ENCODE peak calls at places on chromosome 3, in six cellular contexts. Z, W, N, B, K and U are unnamed samples.

GRCh38 chr3:44136421-44136820 is 105.3 kb upstream of the TOPAZ1 start:
- DNase-seq in Z (no peak), K (no peak), B (no peak), N (no peak), W (no peak), U (no peak)

GRCh38 chr3:174949523-174949922 is 90.4 kb downstream of the NAALADL2 start:
- DNase-seq in W (no peak), N (no peak), B (no peak), Z (no peak), K (no peak), U (no peak)

GRCh38 chr3:188955919-188956318 is 215.9 kb upstream of the TPRG1 start:
- DNase-seq in W (no peak), Z (no peak), K (no peak), B (no peak), N (no peak), U (no peak)

GRCh38 chr3:71784914-71785593 is at the start of gene PROK2:
- DNase-seq in N (no peak), W (no peak), Z (no peak), B (no peak), K (no peak), U (no peak)

GRCh38 chr3:156551261-156551660 is 3.7 kb downstream of the SSR3 start:
- DNase-seq in W (no peak), Z (no peak), K (no peak), B (no peak), N (no peak), U (no peak)

GRCh38 chr3:183210862-183211341 is 42.2 kb upstream of the B3GNT5 start:
- DNase-seq in Z (no peak), N (no peak), B (no peak), K (no peak), W (no peak), U (no peak)

GRCh38 chr3:163056874-163057497 is 1560.4 kb downstream of the OTOL1 start:
- DNase-seq in B (no peak), Z (no peak), K (peak; percentile 42), N (peak; percentile 41), W (peak; percentile 24), U (peak; percentile 57)

GRCh38 chr3:153338487-153338886 is 176.5 kb downstream of the RAP2B start:
- DNase-seq in Z (no peak), B (no peak), W (peak; percentile 11), N (no peak), K (no peak), U (no peak)

GRCh38 chr3:193593666-193594025 is 638 bp downstream of the OPA1 start:
- DNase-seq in B (no peak), Z (no peak), K (no peak), W (peak; percentile 34), N (peak; percentile 7), U (no peak)

GRCh38 chr3:162897286-162897685 is 1400.7 kb downstream of the OTOL1 start:
- DNase-seq in Z (no peak), B (no peak), K (no peak), N (no peak), W (no peak), U (no peak)

GRCh38 chr3:123739146-123739545 is 145.0 kb downstream of the MYLK start:
- DNase-seq in B (no peak), N (no peak), W (no peak), K (no peak), Z (no peak), U (no peak)

GRCh38 chr3:10855083-10855870 is 39.2 kb downstream of the SLC6A11 start:
- DNase-seq in K (no peak), B (no peak), Z (no peak), N (peak; percentile 66), W (no peak), U (no peak)

GRCh38 chr3:168249539-168250414 is 154.1 kb upstream of the GOLIM4 start:
- DNase-seq in W (peak; percentile 12), Z (no peak), B (peak; percentile 73), N (peak; percentile 54), K (peak; percentile 36), U (peak; percentile 84)

GRCh38 chr3:149628957-149629670 is 28.7 kb downstream of the WWTR1 start:
- DNase-seq in N (no peak), W (no peak), K (no peak), Z (no peak), B (no peak), U (no peak)

GRCh38 chr3:31041161-31041978 is 146.9 kb upstream of the GADL1 start:
- DNase-seq in Z (no peak), N (peak; percentile 25), K (peak; percentile 64), W (no peak), B (peak; percentile 44), U (peak; percentile 85)

GRCh38 chr3:186930639-186931486 is 537 bp downstream of the ST6GAL1 start:
- DNase-seq in W (peak; percentile 69), K (peak; percentile 42), N (peak; percentile 71), B (peak; percentile 79), Z (peak; percentile 52), U (peak; percentile 87)

GRCh38 chr3:42685363-42685881 is at the start of gene KLHL40:
- DNase-seq in W (no peak), Z (no peak), K (no peak), B (no peak), N (no peak), U (no peak)

GRCh38 chr3:33883538-33884203 is 85.2 kb downstream of the PDCD6IP start:
- DNase-seq in K (peak; percentile 23), W (peak; percentile 40), N (peak; percentile 39), Z (no peak), B (no peak), U (peak; percentile 28)

GRCh38 chr3:196813903-196814302 is 53.8 kb upstream of the SENP5 start:
- DNase-seq in W (peak; percentile 66), N (no peak), B (no peak), Z (no peak), K (no peak), U (no peak)

GRCh38 chr3:196812853-196813252 is 54.9 kb upstream of the SENP5 start:
- DNase-seq in Z (no peak), N (no peak), K (no peak), W (no peak), B (no peak), U (no peak)

GRCh38 chr3:196810963-196811581 is 56.6 kb upstream of the SENP5 start:
- DNase-seq in K (no peak), W (no peak), B (no peak), N (no peak), Z (no peak), U (no peak)
- H3K9ac ChIP-seq in K (no peak overlapping the region), W (no peak overlapping the region), B (no peak overlapping the region), N (no peak overlapping the region), Z (no peak overlapping the region), U (no peak overlapping the region)

GRCh38 chr3:46027736-46028397 is 584 bp upstream of the XCR1 start:
- DNase-seq in W (no peak), B (no peak), Z (no peak), K (peak; percentile 16), N (no peak), U (no peak)

GRCh38 chr3:46024131-46024530 is 3.2 kb downstream of the XCR1 start:
- DNase-seq in W (no peak), Z (no peak), K (no peak), N (no peak), B (no peak), U (no peak)

GRCh38 chr3:46025139-46025538 is 2.1 kb downstream of the XCR1 start:
- DNase-seq in N (no peak), W (no peak), B (no peak), Z (no peak), K (no peak), U (no peak)

GRCh38 chr3:46029953-46030543 is 2.8 kb upstream of the XCR1 start:
- DNase-seq in B (no peak), W (no peak), N (no peak), Z (peak; percentile 13), K (no peak), U (no peak)

DNA sequence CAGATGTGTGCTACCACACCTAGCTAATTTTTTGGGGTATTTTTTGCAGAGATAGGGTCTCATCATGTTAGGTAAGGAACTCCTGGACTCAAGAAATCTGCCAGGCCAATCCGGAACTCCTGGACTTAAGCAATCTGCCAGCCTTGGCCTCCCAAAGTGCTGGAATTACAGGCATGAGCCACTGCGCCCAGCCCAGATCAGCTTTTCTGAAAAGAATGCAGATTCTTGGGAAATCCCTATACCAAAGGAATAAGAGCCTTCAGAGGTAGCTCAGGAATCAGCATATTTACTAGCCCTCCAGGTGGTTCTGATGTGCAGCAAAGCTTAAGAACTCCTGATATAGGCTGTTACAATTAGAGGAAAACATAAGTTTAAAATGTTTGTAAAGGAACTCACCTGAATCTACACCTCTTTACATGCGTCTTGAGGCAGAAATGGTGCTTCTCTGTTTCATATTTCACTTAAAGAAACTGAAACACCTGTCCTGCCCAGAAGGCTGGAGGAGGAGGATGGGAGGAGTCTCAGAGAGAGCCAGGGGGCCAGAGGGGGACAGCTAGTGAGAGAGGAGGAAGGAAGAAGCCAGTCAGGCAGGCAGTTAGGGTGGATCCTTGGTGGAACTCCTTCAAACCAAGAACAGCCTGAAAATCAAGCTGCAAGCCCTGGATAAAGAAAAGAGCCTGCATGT is at the start of gene XCR1:
- DNase-seq in N (no peak), B (no peak), W (no peak), Z (no peak), K (no peak), U (no peak)
- TF ChIP-seq ZNF274 in N (no peak), B (no peak), W (no peak), Z (no peak), K (no peak), U (no peak)

DNA sequence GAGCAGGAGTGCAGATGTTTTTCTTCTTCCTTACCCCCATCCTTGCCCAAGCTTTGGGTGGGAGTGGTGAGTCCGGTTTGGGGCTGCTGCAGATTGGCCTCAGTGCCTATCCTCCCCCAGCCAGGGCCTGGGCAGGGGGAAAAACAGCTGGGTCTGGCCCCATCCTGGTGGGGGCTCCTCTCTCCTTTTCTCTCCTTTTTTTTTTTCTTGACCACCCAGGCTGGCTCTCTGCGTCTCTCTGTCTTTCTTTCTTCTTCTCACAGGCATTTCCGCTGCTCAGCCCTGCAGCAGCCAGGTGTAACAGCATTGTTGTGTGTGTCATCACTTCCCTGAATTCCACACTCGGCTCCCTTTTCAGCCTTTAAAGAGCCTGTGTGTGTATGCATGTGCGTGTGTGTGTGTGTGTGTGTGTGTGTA is 2.0 kb downstream of the FOXL2NB start:
- DNase-seq in W (no peak), B (no peak), Z (no peak), K (no peak), N (no peak), U (no peak)
- TF ChIP-seq YY1 in W (no peak), B (no peak), Z (no peak), K (no peak), N (no peak), U (no peak)

DNA sequence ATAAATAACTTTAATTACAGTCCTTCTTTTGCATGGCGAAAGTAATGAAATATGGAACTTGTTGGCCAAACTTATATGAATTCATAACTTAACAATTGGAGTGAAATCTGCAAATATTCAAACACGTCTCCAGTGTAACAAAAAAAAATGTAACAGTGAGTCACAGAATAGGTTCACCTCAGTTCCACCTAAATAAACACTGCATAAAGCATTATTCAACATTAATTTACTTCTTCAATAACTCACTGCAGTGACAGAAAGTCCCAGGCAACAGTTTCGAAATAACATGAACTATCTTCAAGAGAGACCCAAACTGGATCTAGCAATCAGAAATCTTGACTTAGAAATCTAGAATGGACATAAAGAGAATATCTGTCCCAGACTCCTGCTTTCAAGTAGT is 75.6 kb downstream of the GMNC start:
- DNase-seq in K (no peak), Z (no peak), B (no peak), W (no peak), N (no peak), U (no peak)
- H3K9ac ChIP-seq in K (no peak overlapping the region), Z (no peak overlapping the region), B (no peak overlapping the region), W (no peak overlapping the region), N (no peak overlapping the region), U (no peak overlapping the region)